ENCODE peak calls at places on chromosomes 3 and 15, in five cellular contexts. V is nephron progenitor cell; W is coronary artery; Y is left colon; B is activated T-cell treated with anti-CD3 and anti-CD28 coated beads, Interleukin-2, amount 50 U/mL, for 72 hours. Z is an unnamed sample.

GRCh38 chr15:77874071-77874470 is 203.4 kb downstream of the TBC1D2B start:
- DNase-seq in V (no peak), W (no peak), Y (no peak), B (no peak), Z (no peak)

GRCh38 chr3:30631237-30631961 is 25.0 kb downstream of the TGFBR2 start:
- DNase-seq in V (no peak), W (no peak), Y (no peak), B (peak; percentile 82), Z (peak; percentile 87)

GRCh38 chr15:73341886-73342600 is 26.7 kb downstream of the HCN4 start:
- DNase-seq in V (no peak), W (no peak), Y (no peak), B (no peak), Z (peak; percentile 27)

GRCh38 chr3:56185827-56186226 is 282.4 kb downstream of the ERC2 start:
- DNase-seq in V (no peak), W (no peak), Y (no peak), B (no peak), Z (no peak)

GRCh38 chr15:64911317-64912186 is at the start of gene ANKDD1A:
- DNase-seq in V (peak; percentile 85), W (peak; percentile 88), Y (peak; percentile 58), B (peak; percentile 55), Z (peak; percentile 75)

GRCh38 chr15:49472338-49472737 is 49.3 kb downstream of the FGF7 start:
- DNase-seq in V (no peak), W (no peak), Y (no peak), B (no peak), Z (no peak)

GRCh38 chr3:48428088-48428862 is 1.6 kb downstream of the PLXNB1 start:
- DNase-seq in V (no peak), W (no peak), Y (peak; percentile 75), B (no peak), Z (no peak)

GRCh38 chr3:130661116-130661515 is 85.5 kb downstream of the PIK3R4 start:
- DNase-seq in V (no peak), W (no peak), Y (no peak), B (no peak), Z (no peak)

GRCh38 chr3:61574854-61575253 is 13.5 kb downstream of the PTPRG start:
- DNase-seq in V (no peak), W (peak; percentile 84), Y (no peak), B (no peak), Z (peak; percentile 100)

GRCh38 chr3:32872487-32873382 is 54.9 kb downstream of the TRIM71 start:
- DNase-seq in V (no peak), W (no peak), Y (peak; percentile 10), B (no peak), Z (no peak)

GRCh38 chr3:177179281-177180067 is 17.8 kb downstream of the TBL1XR1 start:
- DNase-seq in V (no peak), W (no peak), Y (no peak), B (no peak), Z (no peak)

GRCh38 chr15:68304611-68305337 is 27.2 kb downstream of the FEM1B start:
- DNase-seq in V (no peak), W (peak; percentile 68), Y (no peak), B (no peak), Z (no peak)

GRCh38 chr3:190883973-190884832 is 21.7 kb upstream of the GMNC start:
- DNase-seq in V (peak; percentile 63), W (no peak), Y (peak; percentile 17), B (peak; percentile 30), Z (peak; percentile 65)